ENCODE peak calls at places on chromosomes 3 and 15, in ten cellular contexts. One of them, this sample, is unnamed.

GRCh38 chr15:68617001-68617400 is 38.2 kb downstream of the CORO2B start:
- DNase-seq in ACHN: peak; percentile 17
- DNase-seq in GM18507: no peak
- DNase-seq in astrocyte: peak; percentile 43
- DNase-seq in EH: peak; percentile 45
- DNase-seq in ovary: peak; percentile 47
- DNase-seq in naive thymus-derived CD8-positive, alpha-beta T cell: no peak
- DNase-seq in CD8-positive, alpha-beta T cell: no peak
- DNase-seq in neuronal stem cell: no peak
- DNase-seq in renal cortical epithelial cell: no peak
- DNase-seq in this sample: no peak

GRCh38 chr3:9912294-9912935 is 4.5 kb upstream of the IL17RC start:
- DNase-seq in ACHN: no peak
- DNase-seq in GM18507: no peak
- DNase-seq in astrocyte: peak; percentile 84
- DNase-seq in EH: peak; percentile 31
- DNase-seq in ovary: no peak
- DNase-seq in naive thymus-derived CD8-positive, alpha-beta T cell: no peak
- DNase-seq in CD8-positive, alpha-beta T cell: no peak
- DNase-seq in neuronal stem cell: no peak
- DNase-seq in renal cortical epithelial cell: peak; percentile 76
- DNase-seq in this sample: no peak

GRCh38 chr3:107284570-107284969 is 92.7 kb upstream of the CCDC54 start:
- DNase-seq in ACHN: no peak
- DNase-seq in GM18507: no peak
- DNase-seq in astrocyte: peak; percentile 16
- DNase-seq in EH: peak; percentile 29
- DNase-seq in ovary: no peak
- DNase-seq in naive thymus-derived CD8-positive, alpha-beta T cell: no peak
- DNase-seq in CD8-positive, alpha-beta T cell: no peak
- DNase-seq in neuronal stem cell: no peak
- DNase-seq in renal cortical epithelial cell: no peak
- DNase-seq in this sample: no peak

GRCh38 chr15:89937365-89938355 is 24.9 kb upstream of the ARPIN start:
- DNase-seq in ACHN: no peak
- DNase-seq in GM18507: no peak
- DNase-seq in astrocyte: peak; percentile 45
- DNase-seq in EH: peak; percentile 21
- DNase-seq in ovary: no peak
- DNase-seq in naive thymus-derived CD8-positive, alpha-beta T cell: no peak
- DNase-seq in CD8-positive, alpha-beta T cell: no peak
- DNase-seq in neuronal stem cell: no peak
- DNase-seq in renal cortical epithelial cell: no peak
- DNase-seq in this sample: no peak

GRCh38 chr3:150055332-150055731 is 84.6 kb upstream of the PFN2 start:
- DNase-seq in ACHN: no peak
- DNase-seq in GM18507: no peak
- DNase-seq in astrocyte: no peak
- DNase-seq in EH: no peak
- DNase-seq in ovary: no peak
- DNase-seq in naive thymus-derived CD8-positive, alpha-beta T cell: no peak
- DNase-seq in CD8-positive, alpha-beta T cell: no peak
- DNase-seq in neuronal stem cell: no peak
- DNase-seq in renal cortical epithelial cell: no peak
- DNase-seq in this sample: no peak

GRCh38 chr15:94242257-94242656 is 10.9 kb downstream of the MCTP2 start:
- DNase-seq in ACHN: no peak
- DNase-seq in GM18507: no peak
- DNase-seq in astrocyte: no peak
- DNase-seq in EH: no peak
- DNase-seq in ovary: no peak
- DNase-seq in naive thymus-derived CD8-positive, alpha-beta T cell: no peak
- DNase-seq in CD8-positive, alpha-beta T cell: no peak
- DNase-seq in neuronal stem cell: no peak
- DNase-seq in renal cortical epithelial cell: no peak
- DNase-seq in this sample: no peak

GRCh38 chr3:10238330-10238995 is 9.8 kb upstream of the TATDN2 start:
- DNase-seq in ACHN: no peak
- DNase-seq in GM18507: no peak
- DNase-seq in astrocyte: no peak
- DNase-seq in EH: no peak
- DNase-seq in ovary: no peak
- DNase-seq in naive thymus-derived CD8-positive, alpha-beta T cell: no peak
- DNase-seq in CD8-positive, alpha-beta T cell: no peak
- DNase-seq in neuronal stem cell: no peak
- DNase-seq in renal cortical epithelial cell: no peak
- DNase-seq in this sample: no peak

GRCh38 chr3:50340404-50341329 is at the start of gene RASSF1:
- DNase-seq in ACHN: no peak
- DNase-seq in GM18507: peak; percentile 65
- DNase-seq in astrocyte: no peak
- DNase-seq in EH: peak; percentile 80
- DNase-seq in ovary: peak; percentile 69
- DNase-seq in naive thymus-derived CD8-positive, alpha-beta T cell: no peak
- DNase-seq in CD8-positive, alpha-beta T cell: peak; percentile 54
- DNase-seq in neuronal stem cell: no peak
- DNase-seq in renal cortical epithelial cell: no peak
- DNase-seq in this sample: peak; percentile 80

This sample was measured in GM12892.